ENCODE peak calls at places on chromosomes 12 and 14, in eight cellular contexts. One of them, this sample, is unnamed.

GRCh38 chr14:21647380-21647779 is 6.3 kb upstream of the OR4E2 start:
- DNase-seq in NCI-H1105 treated with DMSO at 0.1 percent for 48 hours: no peak
- DNase-seq in GOT3: no peak
- DNase-seq in left ventricle myocardium superior: no peak
- DNase-seq in KG1: no peak
- DNase-seq in progenitor cell of endocrine pancreas: no peak
- DNase-seq in HFFc6: peak
- DNase-seq in AML-193: no peak
- DNase-seq in this sample: peak

GRCh38 chr14:68473794-68474193 is 319.1 kb downstream of the ZFP36L1 start:
- DNase-seq in AML-193: no peak
- DNase-seq in left ventricle myocardium superior: no peak
- DNase-seq in progenitor cell of endocrine pancreas: no peak
- DNase-seq in GOT3: no peak
- DNase-seq in HFFc6: peak
- DNase-seq in NCI-H1105 treated with DMSO at 0.1 percent for 48 hours: no peak
- DNase-seq in KG1: no peak
- DNase-seq in this sample: no peak

GRCh38 chr12:89895591-89895990 is 187.0 kb upstream of the ATP2B1 start:
- DNase-seq in left ventricle myocardium superior: no peak
- DNase-seq in AML-193: no peak
- DNase-seq in HFFc6: no peak
- DNase-seq in NCI-H1105 treated with DMSO at 0.1 percent for 48 hours: no peak
- DNase-seq in GOT3: no peak
- DNase-seq in KG1: no peak
- DNase-seq in progenitor cell of endocrine pancreas: no peak
- DNase-seq in this sample: no peak

GRCh38 chr12:76591461-76591860 is 31.9 kb upstream of the OSBPL8 start:
- DNase-seq in GOT3: no peak
- DNase-seq in progenitor cell of endocrine pancreas: no peak
- DNase-seq in NCI-H1105 treated with DMSO at 0.1 percent for 48 hours: no peak
- DNase-seq in left ventricle myocardium superior: no peak
- DNase-seq in KG1: no peak
- DNase-seq in AML-193: no peak
- DNase-seq in HFFc6: peak
- DNase-seq in this sample: no peak

GRCh38 chr14:102905116-102906108 is 17.1 kb upstream of the AMN start:
- DNase-seq in left ventricle myocardium superior: no peak
- DNase-seq in KG1: no peak
- DNase-seq in AML-193: no peak
- DNase-seq in GOT3: no peak
- DNase-seq in HFFc6: no peak
- DNase-seq in NCI-H1105 treated with DMSO at 0.1 percent for 48 hours: no peak
- DNase-seq in progenitor cell of endocrine pancreas: no peak
- DNase-seq in this sample: no peak

GRCh38 chr12:3432176-3432742 is 58.7 kb upstream of the PRMT8 start:
- DNase-seq in GOT3: no peak
- DNase-seq in KG1: no peak
- DNase-seq in HFFc6: no peak
- DNase-seq in NCI-H1105 treated with DMSO at 0.1 percent for 48 hours: no peak
- DNase-seq in progenitor cell of endocrine pancreas: no peak
- DNase-seq in left ventricle myocardium superior: no peak
- DNase-seq in AML-193: no peak
- DNase-seq in this sample: no peak

GRCh38 chr12:22672951-22673350 is 48.0 kb downstream of the ETNK1 start:
- DNase-seq in GOT3: no peak
- DNase-seq in progenitor cell of endocrine pancreas: no peak
- DNase-seq in NCI-H1105 treated with DMSO at 0.1 percent for 48 hours: no peak
- DNase-seq in left ventricle myocardium superior: no peak
- DNase-seq in AML-193: no peak
- DNase-seq in KG1: no peak
- DNase-seq in HFFc6: peak
- DNase-seq in this sample: no peak

GRCh38 chr14:52005625-52006024 is 16.3 kb downstream of the RTRAF start:
- DNase-seq in GOT3: no peak
- DNase-seq in KG1: no peak
- DNase-seq in AML-193: no peak
- DNase-seq in left ventricle myocardium superior: no peak
- DNase-seq in progenitor cell of endocrine pancreas: no peak
- DNase-seq in NCI-H1105 treated with DMSO at 0.1 percent for 48 hours: no peak
- DNase-seq in HFFc6: no peak
- DNase-seq in this sample: no peak

GRCh38 chr12:16563519-16563918 is 42.4 kb downstream of the LMO3 start:
- DNase-seq in AML-193: no peak
- DNase-seq in left ventricle myocardium superior: no peak
- DNase-seq in HFFc6: no peak
- DNase-seq in KG1: no peak
- DNase-seq in GOT3: no peak
- DNase-seq in NCI-H1105 treated with DMSO at 0.1 percent for 48 hours: no peak
- DNase-seq in progenitor cell of endocrine pancreas: no peak
- DNase-seq in this sample: no peak

GRCh38 chr14:102316746-102317563 is 2.6 kb upstream of the ZNF839 start:
- DNase-seq in NCI-H1105 treated with DMSO at 0.1 percent for 48 hours: peak
- DNase-seq in AML-193: peak
- DNase-seq in left ventricle myocardium superior: peak
- DNase-seq in progenitor cell of endocrine pancreas: peak
- DNase-seq in KG1: peak
- DNase-seq in GOT3: peak
- DNase-seq in HFFc6: peak
- DNase-seq in this sample: peak

GRCh38 chr12:28563926-28564325 is 373.7 kb downstream of the CCDC91 start:
- DNase-seq in progenitor cell of endocrine pancreas: no peak
- DNase-seq in NCI-H1105 treated with DMSO at 0.1 percent for 48 hours: no peak
- DNase-seq in KG1: no peak
- DNase-seq in GOT3: no peak
- DNase-seq in HFFc6: peak
- DNase-seq in left ventricle myocardium superior: no peak
- DNase-seq in AML-193: no peak
- DNase-seq in this sample: no peak

GRCh38 chr12:34301251-34302130 is 279.2 kb downstream of the ALG10 start:
- DNase-seq in HFFc6: no peak
- DNase-seq in KG1: no peak
- DNase-seq in AML-193: no peak
- DNase-seq in progenitor cell of endocrine pancreas: no peak
- DNase-seq in NCI-H1105 treated with DMSO at 0.1 percent for 48 hours: no peak
- DNase-seq in GOT3: no peak
- DNase-seq in left ventricle myocardium superior: no peak
- DNase-seq in this sample: no peak

GRCh38 chr12:121697093-121697698 is 15.4 kb upstream of the TMEM120B start:
- DNase-seq in HFFc6: peak
- DNase-seq in AML-193: peak
- DNase-seq in progenitor cell of endocrine pancreas: no peak
- DNase-seq in left ventricle myocardium superior: no peak
- DNase-seq in KG1: peak
- DNase-seq in GOT3: no peak
- DNase-seq in NCI-H1105 treated with DMSO at 0.1 percent for 48 hours: peak
- DNase-seq in this sample: peak

GRCh38 chr14:51643137-51643536 is 8.6 kb upstream of the FRMD6 start:
- DNase-seq in KG1: no peak
- DNase-seq in progenitor cell of endocrine pancreas: no peak
- DNase-seq in left ventricle myocardium superior: no peak
- DNase-seq in NCI-H1105 treated with DMSO at 0.1 percent for 48 hours: no peak
- DNase-seq in HFFc6: peak
- DNase-seq in AML-193: no peak
- DNase-seq in GOT3: no peak
- DNase-seq in this sample: peak

GRCh38 chr14:102988054-102988453 is 65.6 kb downstream of the AMN start:
- DNase-seq in HFFc6: no peak
- DNase-seq in NCI-H1105 treated with DMSO at 0.1 percent for 48 hours: no peak
- DNase-seq in GOT3: no peak
- DNase-seq in KG1: no peak
- DNase-seq in progenitor cell of endocrine pancreas: no peak
- DNase-seq in AML-193: no peak
- DNase-seq in left ventricle myocardium superior: no peak
- DNase-seq in this sample: peak

GRCh38 chr12:6430124-6430989 is 14.4 kb upstream of the CD27 start:
- DNase-seq in NCI-H1105 treated with DMSO at 0.1 percent for 48 hours: no peak
- DNase-seq in HFFc6: peak
- DNase-seq in AML-193: peak
- DNase-seq in GOT3: peak
- DNase-seq in left ventricle myocardium superior: peak
- DNase-seq in KG1: no peak
- DNase-seq in progenitor cell of endocrine pancreas: no peak
- DNase-seq in this sample: peak

GRCh38 chr12:106030210-106031175 is 108.3 kb downstream of the NUAK1 start:
- DNase-seq in progenitor cell of endocrine pancreas: no peak
- DNase-seq in HFFc6: peak
- DNase-seq in GOT3: no peak
- DNase-seq in AML-193: no peak
- DNase-seq in NCI-H1105 treated with DMSO at 0.1 percent for 48 hours: no peak
- DNase-seq in left ventricle myocardium superior: no peak
- DNase-seq in KG1: no peak
- DNase-seq in this sample: no peak

GRCh38 chr12:47124451-47124850 is 44.7 kb upstream of the AMIGO2 start:
- DNase-seq in progenitor cell of endocrine pancreas: no peak
- DNase-seq in GOT3: no peak
- DNase-seq in AML-193: no peak
- DNase-seq in NCI-H1105 treated with DMSO at 0.1 percent for 48 hours: no peak
- DNase-seq in HFFc6: peak
- DNase-seq in KG1: no peak
- DNase-seq in left ventricle myocardium superior: no peak
- DNase-seq in this sample: no peak

GRCh38 chr12:57134949-57135348 is 6.7 kb downstream of the LRP1 start:
- DNase-seq in GOT3: no peak
- DNase-seq in KG1: no peak
- DNase-seq in AML-193: no peak
- DNase-seq in HFFc6: no peak
- DNase-seq in progenitor cell of endocrine pancreas: no peak
- DNase-seq in NCI-H1105 treated with DMSO at 0.1 percent for 48 hours: no peak
- DNase-seq in left ventricle myocardium superior: no peak
- DNase-seq in this sample: no peak

GRCh38 chr14:52553002-52553670 is 500 bp downstream of the GPR137C start:
- DNase-seq in GOT3: no peak
- DNase-seq in progenitor cell of endocrine pancreas: peak
- DNase-seq in AML-193: no peak
- DNase-seq in NCI-H1105 treated with DMSO at 0.1 percent for 48 hours: peak
- DNase-seq in left ventricle myocardium superior: peak
- DNase-seq in HFFc6: no peak
- DNase-seq in KG1: peak
- DNase-seq in this sample: peak